ENCODE peak calls at places on chromosome 18, in four cellular contexts. Y is ELF-1, O is mucosa of descending colon, H is T-helper 1 cell. A is an unnamed sample.

GRCh38 chr18:77208969-77209368 is 40.7 kb upstream of the GALR1 start:
- DNase-seq in H (no peak), O (peak), Y (no peak), A (no peak)

GRCh38 chr18:73962251-73962650 is 185.4 kb downstream of the FBXO15 start:
- DNase-seq in H (no peak), Y (no peak), O (no peak), A (no peak)

GRCh38 chr18:65946777-65947176 is 196.0 kb downstream of the CDH7 start:
- DNase-seq in H (no peak), Y (no peak), O (no peak), A (no peak)

GRCh38 chr18:58186258-58186948 is 142.4 kb downstream of the NEDD4L start:
- DNase-seq in H (no peak), O (no peak), Y (peak), A (no peak)

GRCh38 chr18:68549257-68549871 is 165.5 kb downstream of the TMX3 start:
- DNase-seq in O (no peak), Y (no peak), H (no peak), A (no peak)

GRCh38 chr18:61861372-61861771 is 31.4 kb downstream of the RNF152 start:
- DNase-seq in H (no peak), O (no peak), Y (no peak), A (no peak)

GRCh38 chr18:72634500-72634899 is 90.4 kb upstream of the CBLN2 start:
- DNase-seq in O (no peak), Y (no peak), H (no peak), A (no peak)

GRCh38 chr18:9683418-9684396 is 24.4 kb upstream of the RAB31 start:
- DNase-seq in H (no peak), O (peak), Y (peak), A (no peak)

GRCh38 chr18:23862071-23862470 is 152.5 kb upstream of the TTC39C start:
- DNase-seq in Y (no peak), O (no peak), H (no peak), A (no peak)

GRCh38 chr18:24055878-24056277 is 41.3 kb downstream of the TTC39C start:
- DNase-seq in Y (no peak), O (no peak), H (no peak), A (no peak)

GRCh38 chr18:40935423-40935822 is 1019.6 kb upstream of the PIK3C3 start:
- DNase-seq in O (peak), Y (peak), H (no peak), A (no peak)

GRCh38 chr18:78819926-78820834 is 159.4 kb upstream of the SALL3 start:
- DNase-seq in Y (no peak), O (no peak), H (no peak), A (no peak)

GRCh38 chr18:10140461-10140911 is 226.7 kb downstream of the VAPA start:
- DNase-seq in Y (no peak), H (no peak), O (no peak), A (no peak)

GRCh38 chr18:25457636-25458035 is 105.7 kb upstream of the ZNF521 start:
- DNase-seq in O (no peak), Y (no peak), H (no peak), A (no peak)

GRCh38 chr18:73462092-73462491 is 594.3 kb upstream of the NETO1 start:
- DNase-seq in H (no peak), O (no peak), Y (no peak), A (no peak)

GRCh38 chr18:26549486-26550435 is 1.4 kb upstream of the KCTD1 start:
- DNase-seq in Y (peak), H (no peak), O (peak), A (no peak)